ENCODE peak calls at places on chromosomes 2 and 18, in four cellular contexts. M is mesendoderm, L is H9, X is H1. G is an unnamed sample.

GRCh38 chr18:47779381-47779780 is 151.1 kb downstream of the SMAD2 start:
- DNase-seq in L (no peak), M (peak; percentile 27), X (no peak), G (no peak)

GRCh38 chr18:57353940-57354461 is 1.6 kb downstream of the ST8SIA3 start:
- DNase-seq in L (peak; percentile 89), X (peak; percentile 93), M (peak; percentile 90), G (peak; percentile 17)

GRCh38 chr2:230525682-230526081 is 109.7 kb downstream of the SP100 start:
- DNase-seq in L (no peak), X (no peak), M (no peak), G (no peak)

GRCh38 chr2:230231251-230231650 is 5.7 kb downstream of the SP140 start:
- DNase-seq in M (peak; percentile 19), X (no peak), L (no peak), G (no peak)

GRCh38 chr2:232327089-232328037 is 51.2 kb upstream of the ALPP start:
- DNase-seq in M (peak; percentile 81), X (peak; percentile 99), L (peak; percentile 91), G (peak; percentile 50)

GRCh38 chr2:112168422-112169124 is 30.4 kb downstream of the FBLN7 start:
- DNase-seq in X (no peak), M (no peak), L (no peak), G (no peak)

GRCh38 chr2:16313235-16313980 is 352.2 kb downstream of the CYRIA start:
- DNase-seq in M (no peak), X (no peak), L (no peak), G (no peak)

GRCh38 chr2:47251404-47251675 is 96.2 kb upstream of the STPG4 start:
- DNase-seq in L (no peak), X (no peak), M (no peak), G (no peak)

GRCh38 chr2:69389271-69389670 is 2.2 kb upstream of the GFPT1 start:
- DNase-seq in M (no peak), X (no peak), L (no peak), G (no peak)

GRCh38 chr18:79544386-79544963 is 135.1 kb upstream of the CTDP1 start:
- DNase-seq in X (no peak), L (peak; percentile 19), M (no peak), G (no peak)

GRCh38 chr18:10379511-10379910 is 74.9 kb upstream of the APCDD1 start:
- DNase-seq in X (no peak), L (no peak), M (no peak), G (peak; percentile 43)

GRCh38 chr18:6414723-6415362 is at the start of gene L3MBTL4:
- DNase-seq in X (peak; percentile 72), L (peak; percentile 52), M (peak; percentile 38), G (no peak)

DNA sequence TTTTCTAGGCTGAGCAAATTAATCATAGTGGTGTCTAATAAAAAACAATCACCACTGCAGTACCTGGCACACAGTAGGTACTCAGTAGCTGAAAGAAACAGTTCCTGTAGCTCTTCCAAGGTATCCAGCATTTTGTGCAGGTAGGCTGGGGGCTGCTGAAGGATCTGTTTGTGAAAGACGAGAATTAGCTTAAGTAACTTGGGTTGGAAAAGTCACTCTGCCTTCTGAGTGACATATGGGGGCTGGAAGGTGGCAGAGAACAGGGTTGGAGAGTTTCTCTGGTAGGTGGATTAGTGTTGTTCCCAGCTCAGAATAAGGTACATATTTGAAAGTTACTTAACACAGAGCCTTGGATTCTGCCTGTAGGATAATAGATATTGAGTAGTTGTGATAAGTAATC is 72.8 kb downstream of the FMNL2 start:
- DNase-seq in M (no peak), L (no peak), X (no peak), G (no peak)
- H3K56ac ChIP-seq in M (no peak overlapping the region), L (no peak overlapping the region), X (no peak overlapping the region), G (no peak overlapping the region)

DNA sequence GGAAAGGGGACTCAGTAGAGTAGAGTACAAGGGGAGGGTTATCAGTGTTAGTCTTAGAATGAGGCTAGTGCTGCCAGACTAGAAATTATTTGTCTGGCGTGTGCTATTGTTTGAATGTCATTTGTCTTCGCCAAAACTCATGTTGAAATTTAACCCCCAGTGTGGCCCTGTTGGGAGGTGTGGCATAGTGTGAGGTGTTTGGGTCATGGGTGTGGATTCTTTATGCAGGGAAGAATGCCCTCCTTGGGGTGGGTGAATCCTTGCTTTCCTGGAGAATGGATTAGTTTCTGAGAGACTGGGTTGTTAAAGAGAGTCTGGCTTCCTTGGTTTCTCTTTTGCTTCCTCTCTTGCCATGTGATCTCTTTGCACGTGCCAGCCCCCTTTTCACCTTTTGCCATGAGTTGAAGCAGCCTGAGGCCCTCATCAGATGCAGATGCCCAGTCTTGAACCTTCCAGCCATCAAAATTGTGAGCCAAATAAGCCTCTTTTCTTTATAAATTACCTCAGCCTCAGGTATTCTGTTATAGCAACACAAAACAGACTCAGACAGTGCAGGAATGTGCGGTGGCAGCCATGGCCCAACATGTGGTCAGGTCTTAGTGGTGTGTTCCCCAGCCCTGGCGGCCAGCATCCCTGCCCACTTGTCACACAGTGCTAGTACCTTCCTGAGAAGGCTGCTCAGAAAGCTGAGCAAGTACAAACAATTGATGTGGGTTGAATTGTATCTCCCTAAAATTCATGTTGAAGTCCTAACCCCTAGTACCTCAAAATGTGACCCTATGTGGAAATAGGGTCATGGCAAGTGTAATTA is 48.4 kb upstream of the NAB1 start:
- DNase-seq in M (no peak), L (no peak), X (no peak), G (no peak)
- H3K56ac ChIP-seq in M (no peak overlapping the region), L (no peak overlapping the region), X (no peak overlapping the region), G (no peak overlapping the region)

DNA sequence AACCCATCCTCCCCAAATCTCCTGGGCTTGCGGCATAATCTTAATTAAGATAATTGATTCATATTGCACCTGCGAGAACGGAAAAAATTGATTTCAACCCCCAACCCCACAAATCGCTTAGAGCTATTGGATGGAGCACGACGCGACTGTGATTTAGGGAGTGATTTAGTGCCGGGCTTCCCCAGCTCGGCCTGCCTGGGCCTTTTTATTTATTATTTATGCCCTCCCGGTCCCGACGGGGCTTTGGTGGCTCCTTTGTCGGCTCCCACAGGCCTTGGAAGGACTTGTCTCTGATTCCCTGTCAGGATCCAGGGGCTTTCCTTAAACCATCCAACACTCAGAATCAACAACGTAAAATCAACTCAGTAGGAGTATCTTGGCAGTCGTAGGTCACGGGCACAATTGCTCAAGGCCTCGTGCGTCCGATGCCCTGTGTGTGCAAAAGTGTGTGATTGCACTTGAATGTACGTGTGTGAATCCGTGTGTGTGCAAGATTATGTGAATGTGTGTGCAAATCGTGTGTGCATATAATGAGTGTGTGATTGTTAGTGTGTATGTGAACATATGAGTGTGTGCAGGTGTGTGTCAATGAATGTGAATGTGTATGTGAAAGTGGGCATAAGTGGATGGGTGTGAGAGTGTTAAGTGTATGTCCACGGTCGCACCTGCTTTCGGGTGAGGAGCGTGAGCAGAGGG is 4.3 kb upstream of the NEUROD1 start:
- DNase-seq in M (no peak), X (no peak), L (no peak), G (no peak)
- H3K56ac ChIP-seq in M (no peak overlapping the region), X (no peak overlapping the region), L (no peak overlapping the region), G (no peak overlapping the region)

DNA sequence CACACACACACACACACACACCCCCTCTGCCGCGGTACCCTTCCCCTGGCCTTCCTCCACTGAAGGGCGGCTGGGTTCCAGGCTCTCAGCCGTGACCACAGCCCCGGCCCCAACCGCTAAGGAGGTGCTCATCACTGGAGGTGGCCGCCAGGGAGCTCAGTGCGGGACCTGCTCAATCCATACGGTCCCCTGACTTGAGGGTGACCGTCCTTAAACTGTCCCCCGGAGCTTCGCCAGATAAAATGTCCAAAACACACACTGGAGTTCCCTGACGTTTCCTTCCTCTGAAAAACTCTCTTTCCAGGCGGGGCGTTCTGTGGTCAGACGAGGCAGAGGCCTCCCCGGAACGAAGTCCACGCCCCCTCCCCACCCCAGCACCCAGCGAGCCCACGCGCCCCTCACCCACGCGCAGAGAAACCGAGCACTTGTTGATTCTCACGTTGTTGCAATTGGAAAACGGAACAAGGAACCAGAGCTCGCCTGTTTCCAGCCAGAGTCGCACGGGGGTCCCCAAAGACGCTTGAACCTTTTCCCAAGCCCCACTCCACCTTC is 1.4 kb downstream of the MBP start:
- DNase-seq in X (no peak), M (no peak), L (no peak), G (no peak)
- H3K56ac ChIP-seq in X (no peak overlapping the region), M (peak overlapping the region; percentile 66), L (no peak overlapping the region), G (no peak overlapping the region)

GRCh38 chr2:238247841-238248440 is 8.1 kb upstream of the HES6 start:
- DNase-seq in X (no peak), M (no peak), L (no peak), G (no peak)
- H3K56ac ChIP-seq in X (no peak overlapping the region), M (no peak overlapping the region), L (no peak overlapping the region), G (no peak overlapping the region)

GRCh38 chr2:197232010-197232409 is 78.6 kb downstream of the ANKRD44 start:
- DNase-seq in M (no peak), L (no peak), X (no peak), G (no peak)

GRCh38 chr2:197234792-197235191 is 75.8 kb downstream of the ANKRD44 start:
- DNase-seq in L (no peak), M (no peak), X (no peak), G (no peak)

GRCh38 chr2:197233473-197233872 is 77.1 kb downstream of the ANKRD44 start:
- DNase-seq in L (no peak), X (no peak), M (no peak), G (no peak)

GRCh38 chr2:197229509-197230458 is 80.8 kb downstream of the ANKRD44 start:
- DNase-seq in X (no peak), M (no peak), L (no peak), G (peak; percentile 88)
- H3K56ac ChIP-seq in X (no peak overlapping the region), M (no peak overlapping the region), L (no peak overlapping the region), G (no peak overlapping the region)

GRCh38 chr2:45937990-45938389 is 286.5 kb downstream of the PRKCE start:
- DNase-seq in L (no peak), X (no peak), M (no peak), G (no peak)

GRCh38 chr2:45938649-45939511 is 287.4 kb downstream of the PRKCE start:
- DNase-seq in L (peak; percentile 56), X (no peak), M (peak; percentile 88), G (peak; percentile 97)

GRCh38 chr2:45936623-45936979 is 285.1 kb downstream of the PRKCE start:
- DNase-seq in X (no peak), L (no peak), M (no peak), G (no peak)

GRCh38 chr2:45932278-45932975 is 281.0 kb downstream of the PRKCE start:
- DNase-seq in X (no peak), L (no peak), M (no peak), G (peak; percentile 88)

DNA sequence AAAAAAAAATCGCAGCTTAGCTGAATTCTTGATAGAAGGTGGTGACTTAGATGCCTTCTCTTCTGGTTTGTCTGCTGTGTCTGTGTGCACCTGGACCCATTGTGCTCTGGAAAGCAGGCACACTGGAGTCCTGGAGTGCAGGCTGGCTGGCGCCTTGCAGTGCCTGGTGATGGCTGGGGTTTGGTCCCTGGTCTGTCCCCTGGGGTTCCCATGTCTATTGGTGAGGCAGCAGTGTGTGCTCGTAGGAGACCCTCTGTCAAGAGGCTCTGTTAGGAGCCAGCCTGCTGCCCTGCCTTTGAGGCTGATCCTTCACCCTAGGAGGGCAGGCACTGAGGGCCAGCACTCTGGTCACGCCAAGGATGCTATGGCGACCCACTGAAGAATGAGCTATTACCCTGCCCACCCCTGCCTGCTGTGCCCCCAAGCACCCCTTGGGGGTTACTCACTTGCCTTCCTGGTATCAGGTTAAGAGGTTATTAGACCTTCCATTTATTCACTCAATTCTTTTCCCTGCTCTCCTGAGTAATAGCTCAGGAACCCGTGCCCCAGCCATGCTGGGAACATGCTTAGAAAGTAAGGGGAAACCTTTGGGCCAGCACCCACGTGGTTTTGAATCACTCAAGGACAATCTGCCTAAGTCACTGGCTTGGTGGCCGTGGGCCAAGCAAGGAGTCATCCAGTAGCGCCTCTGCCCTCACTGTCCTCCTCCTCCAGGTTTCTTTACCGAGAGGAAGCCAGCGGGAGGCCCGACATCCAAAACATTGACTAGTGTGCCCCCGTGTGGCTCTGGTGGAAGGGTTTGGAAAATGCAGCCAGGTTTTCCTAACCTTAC is 284.5 kb downstream of the PRKCE start:
- DNase-seq in M (peak; percentile 90), L (peak; percentile 85), X (peak; percentile 88), G (peak; percentile 99)
- H3K56ac ChIP-seq in M (no peak overlapping the region), L (no peak overlapping the region), X (no peak overlapping the region), G (no peak overlapping the region)